ENCODE peak calls at places on chromosomes 4 and X, in ten cellular contexts. U, I, O, B, C, D, V, F, L and T are unnamed samples.

GRCh38 chrX:72097081-72097480 is 34.6 kb downstream of the RTL5 start:
- DNase-seq in O (no peak), I (no peak), B (no peak), C (no peak), L (no peak), U (no peak), F (no peak), D (no peak), V (no peak), T (no peak)

GRCh38 chr4:173413043-173413442 is 14.1 kb upstream of the SCRG1 start:
- DNase-seq in I (no peak), L (no peak), V (no peak), C (no peak), D (no peak), U (no peak), F (no peak), O (peak; percentile 33), B (no peak), T (no peak)

GRCh38 chrX:15617111-15617510 is 16.4 kb upstream of the ACE2 start:
- DNase-seq in B (no peak), L (no peak), F (no peak), I (no peak), O (no peak), U (no peak), C (no peak), D (no peak), V (peak; percentile 30), T (no peak)

GRCh38 chr4:73021634-73022033 is 47.9 kb downstream of the COX18 start:
- DNase-seq in B (peak; percentile 73), I (no peak), D (no peak), L (peak; percentile 19), U (no peak), V (no peak), F (no peak), C (no peak), O (peak; percentile 58), T (no peak)

GRCh38 chr4:177123811-177124210 is 185.9 kb upstream of the NEIL3 start:
- DNase-seq in V (no peak), D (no peak), C (no peak), L (no peak), U (no peak), O (no peak), B (no peak), F (no peak), I (no peak), T (no peak)

GRCh38 chrX:108732630-108733321 is 3.6 kb downstream of the IRS4 start:
- DNase-seq in C (no peak), D (no peak), F (peak; percentile 2), U (no peak), O (no peak), V (no peak), I (no peak), L (peak; percentile 44), B (peak; percentile 67), T (no peak)

GRCh38 chr4:122576261-122577188 is 44.3 kb downstream of the IL21 start:
- DNase-seq in B (peak; percentile 60), O (peak; percentile 51), I (no peak), D (no peak), U (peak; percentile 45), F (peak; percentile 40), L (peak; percentile 33), C (peak; percentile 61), V (no peak), T (peak; percentile 63)

GRCh38 chr4:63619771-63620170 is 789.5 kb downstream of the TECRL start:
- DNase-seq in D (no peak), O (no peak), U (no peak), F (no peak), V (no peak), C (no peak), I (no peak), B (peak; percentile 37), L (no peak), T (no peak)

GRCh38 chr4:55635760-55636621 is at the start of gene NMU:
- DNase-seq in V (peak; percentile 58), I (peak; percentile 55), F (peak; percentile 75), C (peak; percentile 10), D (peak; percentile 66), O (peak; percentile 31), B (peak; percentile 60), L (peak; percentile 53), U (peak; percentile 66), T (peak; percentile 28)

GRCh38 chrX:1925053-1925481 is 310.2 kb downstream of the ASMT start:
- DNase-seq in B (peak; percentile 87), U (no peak), I (no peak), D (no peak), C (no peak), V (no peak), L (peak; percentile 22), O (no peak), F (peak; percentile 14), T (no peak)

GRCh38 chr4:104966349-104967033 is 180.2 kb upstream of the TET2 start:
- DNase-seq in F (no peak), B (no peak), D (no peak), I (no peak), O (no peak), L (no peak), U (peak; percentile 47), C (peak; percentile 28), V (no peak), T (no peak)

GRCh38 chr4:41160856-41161255 is 53.5 kb downstream of the APBB2 start:
- DNase-seq in L (no peak), D (no peak), U (no peak), V (no peak), B (no peak), C (no peak), F (no peak), I (no peak), O (peak; percentile 68), T (no peak)

GRCh38 chrX:155213731-155214130 is 2.5 kb upstream of the VBP1 start:
- DNase-seq in F (no peak), V (no peak), U (no peak), C (no peak), D (no peak), I (no peak), O (no peak), B (no peak), L (no peak), T (no peak)